ENCODE peak calls at places on chromosome 18, in eight cellular contexts. One of them, this sample, is unnamed.

GRCh38 chr18:79521806-79522205 is 126.1 kb downstream of the NFATC1 start:
- DNase-seq in spleen: no peak
- DNase-seq in endothelial cell: peak
- DNase-seq in AG04450: no peak
- DNase-seq in breast epithelium: peak
- DNase-seq in kidney epithelial cell: no peak
- DNase-seq in HFF-Myc: no peak
- DNase-seq in brain microvascular endothelial cell: no peak
- DNase-seq in this sample: no peak

GRCh38 chr18:75365837-75366236 is 61.7 kb downstream of the SMIM21 start:
- DNase-seq in spleen: no peak
- DNase-seq in endothelial cell: no peak
- DNase-seq in AG04450: no peak
- DNase-seq in breast epithelium: no peak
- DNase-seq in kidney epithelial cell: no peak
- DNase-seq in HFF-Myc: no peak
- DNase-seq in brain microvascular endothelial cell: no peak
- DNase-seq in this sample: no peak

GRCh38 chr18:79532690-79533058 is 136.9 kb downstream of the NFATC1 start:
- DNase-seq in spleen: no peak
- DNase-seq in endothelial cell: no peak
- DNase-seq in AG04450: no peak
- DNase-seq in breast epithelium: no peak
- DNase-seq in kidney epithelial cell: no peak
- DNase-seq in HFF-Myc: no peak
- DNase-seq in brain microvascular endothelial cell: no peak
- DNase-seq in this sample: no peak

GRCh38 chr18:79965119-79965902 is 868 bp downstream of the HSBP1L1 start:
- DNase-seq in spleen: peak
- DNase-seq in endothelial cell: no peak
- DNase-seq in AG04450: peak
- DNase-seq in breast epithelium: peak
- DNase-seq in kidney epithelial cell: no peak
- DNase-seq in HFF-Myc: peak
- DNase-seq in brain microvascular endothelial cell: peak
- DNase-seq in this sample: no peak

GRCh38 chr18:78721281-78721949 is 258.2 kb upstream of the SALL3 start:
- DNase-seq in spleen: peak
- DNase-seq in endothelial cell: no peak
- DNase-seq in AG04450: no peak
- DNase-seq in breast epithelium: no peak
- DNase-seq in kidney epithelial cell: no peak
- DNase-seq in HFF-Myc: no peak
- DNase-seq in brain microvascular endothelial cell: no peak
- DNase-seq in this sample: no peak

GRCh38 chr18:26456070-26456491 is 92.3 kb downstream of the KCTD1 start:
- DNase-seq in spleen: no peak
- DNase-seq in endothelial cell: no peak
- DNase-seq in AG04450: no peak
- DNase-seq in breast epithelium: no peak
- DNase-seq in kidney epithelial cell: no peak
- DNase-seq in HFF-Myc: no peak
- DNase-seq in brain microvascular endothelial cell: no peak
- DNase-seq in this sample: no peak

GRCh38 chr18:59478591-59478990 is 119.5 kb upstream of the LMAN1 start:
- DNase-seq in spleen: no peak
- DNase-seq in endothelial cell: no peak
- DNase-seq in AG04450: no peak
- DNase-seq in breast epithelium: no peak
- DNase-seq in kidney epithelial cell: no peak
- DNase-seq in HFF-Myc: peak
- DNase-seq in brain microvascular endothelial cell: no peak
- DNase-seq in this sample: no peak

GRCh38 chr18:57585421-57585820 is 1.1 kb downstream of the FECH start:
- DNase-seq in spleen: no peak
- DNase-seq in endothelial cell: no peak
- DNase-seq in AG04450: no peak
- DNase-seq in breast epithelium: no peak
- DNase-seq in kidney epithelial cell: no peak
- DNase-seq in HFF-Myc: no peak
- DNase-seq in brain microvascular endothelial cell: no peak
- DNase-seq in this sample: no peak

GRCh38 chr18:46754661-46755292 is 2.1 kb downstream of the ST8SIA5 start:
- DNase-seq in spleen: no peak
- DNase-seq in endothelial cell: no peak
- DNase-seq in AG04450: no peak
- DNase-seq in breast epithelium: no peak
- DNase-seq in kidney epithelial cell: no peak
- DNase-seq in HFF-Myc: no peak
- DNase-seq in brain microvascular endothelial cell: no peak
- DNase-seq in this sample: no peak

GRCh38 chr18:46236156-46236555 is 132.0 kb downstream of the HAUS1 start:
- DNase-seq in spleen: no peak
- DNase-seq in endothelial cell: no peak
- DNase-seq in AG04450: no peak
- DNase-seq in breast epithelium: no peak
- DNase-seq in kidney epithelial cell: no peak
- DNase-seq in HFF-Myc: no peak
- DNase-seq in brain microvascular endothelial cell: no peak
- DNase-seq in this sample: no peak

GRCh38 chr18:43805646-43806194 is 528.4 kb upstream of the SYT4 start:
- DNase-seq in spleen: no peak
- DNase-seq in endothelial cell: no peak
- DNase-seq in AG04450: no peak
- DNase-seq in breast epithelium: no peak
- DNase-seq in kidney epithelial cell: no peak
- DNase-seq in HFF-Myc: peak
- DNase-seq in brain microvascular endothelial cell: no peak
- DNase-seq in this sample: no peak

GRCh38 chr18:43277164-43277600 is at the start of gene SYT4:
- DNase-seq in spleen: peak
- DNase-seq in endothelial cell: peak
- DNase-seq in AG04450: no peak
- DNase-seq in breast epithelium: no peak
- DNase-seq in kidney epithelial cell: peak
- DNase-seq in HFF-Myc: no peak
- DNase-seq in brain microvascular endothelial cell: peak
- DNase-seq in this sample: no peak

GRCh38 chr18:11607897-11608296 is 1.5 kb upstream of the SLC35G4 start:
- DNase-seq in spleen: no peak
- DNase-seq in endothelial cell: no peak
- DNase-seq in AG04450: no peak
- DNase-seq in breast epithelium: no peak
- DNase-seq in kidney epithelial cell: peak
- DNase-seq in HFF-Myc: no peak
- DNase-seq in brain microvascular endothelial cell: no peak
- DNase-seq in this sample: no peak

GRCh38 chr18:2515408-2515807 is 55.9 kb downstream of the METTL4 start:
- DNase-seq in spleen: no peak
- DNase-seq in endothelial cell: no peak
- DNase-seq in AG04450: peak
- DNase-seq in breast epithelium: no peak
- DNase-seq in kidney epithelial cell: peak
- DNase-seq in HFF-Myc: peak
- DNase-seq in brain microvascular endothelial cell: peak
- DNase-seq in this sample: no peak

GRCh38 chr18:44771957-44772917 is 91.5 kb downstream of the SETBP1 start:
- DNase-seq in spleen: no peak
- DNase-seq in endothelial cell: no peak
- DNase-seq in AG04450: no peak
- DNase-seq in breast epithelium: no peak
- DNase-seq in kidney epithelial cell: no peak
- DNase-seq in HFF-Myc: no peak
- DNase-seq in brain microvascular endothelial cell: peak
- DNase-seq in this sample: no peak

GRCh38 chr18:30280861-30281470 is 761.6 kb downstream of the DSC3 start:
- DNase-seq in spleen: no peak
- DNase-seq in endothelial cell: peak
- DNase-seq in AG04450: peak
- DNase-seq in breast epithelium: no peak
- DNase-seq in kidney epithelial cell: peak
- DNase-seq in HFF-Myc: peak
- DNase-seq in brain microvascular endothelial cell: peak
- DNase-seq in this sample: no peak

GRCh38 chr18:73975266-73975665 is 172.4 kb downstream of the FBXO15 start:
- DNase-seq in spleen: no peak
- DNase-seq in endothelial cell: no peak
- DNase-seq in AG04450: no peak
- DNase-seq in breast epithelium: no peak
- DNase-seq in kidney epithelial cell: no peak
- DNase-seq in HFF-Myc: no peak
- DNase-seq in brain microvascular endothelial cell: peak
- DNase-seq in this sample: no peak

GRCh38 chr18:77119851-77120491 is 12.6 kb downstream of the MBP start:
- DNase-seq in spleen: no peak
- DNase-seq in endothelial cell: no peak
- DNase-seq in AG04450: no peak
- DNase-seq in breast epithelium: no peak
- DNase-seq in kidney epithelial cell: no peak
- DNase-seq in HFF-Myc: no peak
- DNase-seq in brain microvascular endothelial cell: no peak
- DNase-seq in this sample: no peak

GRCh38 chr18:44298566-44298965 is 382.1 kb upstream of the SETBP1 start:
- DNase-seq in spleen: no peak
- DNase-seq in endothelial cell: no peak
- DNase-seq in AG04450: no peak
- DNase-seq in breast epithelium: no peak
- DNase-seq in kidney epithelial cell: no peak
- DNase-seq in HFF-Myc: no peak
- DNase-seq in brain microvascular endothelial cell: no peak
- DNase-seq in this sample: no peak

GRCh38 chr18:14999085-14999975 is 251.4 kb downstream of the ANKRD30B start:
- DNase-seq in spleen: peak
- DNase-seq in endothelial cell: peak
- DNase-seq in AG04450: no peak
- DNase-seq in breast epithelium: no peak
- DNase-seq in kidney epithelial cell: no peak
- DNase-seq in HFF-Myc: no peak
- DNase-seq in brain microvascular endothelial cell: no peak
- DNase-seq in this sample: no peak

GRCh38 chr18:55189972-55190371 is 230.7 kb upstream of the CCDC68 start:
- DNase-seq in spleen: no peak
- DNase-seq in endothelial cell: no peak
- DNase-seq in AG04450: no peak
- DNase-seq in breast epithelium: no peak
- DNase-seq in kidney epithelial cell: no peak
- DNase-seq in HFF-Myc: no peak
- DNase-seq in brain microvascular endothelial cell: no peak
- DNase-seq in this sample: no peak

GRCh38 chr18:23487738-23488625 is 15.3 kb upstream of the RMC1 start:
- DNase-seq in spleen: peak
- DNase-seq in endothelial cell: no peak
- DNase-seq in AG04450: no peak
- DNase-seq in breast epithelium: no peak
- DNase-seq in kidney epithelial cell: no peak
- DNase-seq in HFF-Myc: no peak
- DNase-seq in brain microvascular endothelial cell: no peak
- DNase-seq in this sample: no peak

GRCh38 chr18:58887613-58887963 is 22.9 kb downstream of the ZNF532 start:
- DNase-seq in spleen: peak
- DNase-seq in endothelial cell: peak
- DNase-seq in AG04450: no peak
- DNase-seq in breast epithelium: peak
- DNase-seq in kidney epithelial cell: peak
- DNase-seq in HFF-Myc: no peak
- DNase-seq in brain microvascular endothelial cell: peak
- DNase-seq in this sample: no peak

GRCh38 chr18:59460060-59460395 is 101.0 kb upstream of the LMAN1 start:
- DNase-seq in spleen: no peak
- DNase-seq in endothelial cell: no peak
- DNase-seq in AG04450: peak
- DNase-seq in breast epithelium: no peak
- DNase-seq in kidney epithelial cell: no peak
- DNase-seq in HFF-Myc: no peak
- DNase-seq in brain microvascular endothelial cell: no peak
- DNase-seq in this sample: no peak

GRCh38 chr18:54278615-54279014 is 9.3 kb downstream of the POLI start:
- DNase-seq in spleen: no peak
- DNase-seq in endothelial cell: no peak
- DNase-seq in AG04450: no peak
- DNase-seq in breast epithelium: no peak
- DNase-seq in kidney epithelial cell: no peak
- DNase-seq in HFF-Myc: no peak
- DNase-seq in brain microvascular endothelial cell: no peak
- DNase-seq in this sample: no peak

DNA sequence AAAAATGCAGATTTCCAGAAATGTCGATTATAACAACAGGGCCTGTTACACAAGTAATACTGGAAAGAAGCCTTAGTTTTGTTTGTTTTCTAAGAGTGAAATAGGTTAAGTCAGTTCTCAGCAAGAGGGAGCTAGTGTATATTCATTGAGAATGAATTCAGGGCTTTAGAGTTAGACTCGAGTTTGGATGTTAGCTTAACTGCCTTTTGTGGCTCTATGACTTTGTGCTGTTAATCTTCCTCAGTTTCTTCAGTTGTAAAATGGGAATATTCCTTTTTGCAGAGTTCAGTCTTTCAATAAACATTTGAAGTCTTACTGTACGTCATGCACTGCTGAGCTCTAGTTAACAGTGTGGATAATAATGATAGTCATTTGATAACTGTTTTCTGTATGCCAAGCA is 989 bp downstream of the NDUFV2 start:
- DNase-seq in spleen: no peak
- DNase-seq in endothelial cell: no peak
- DNase-seq in AG04450: no peak
- DNase-seq in breast epithelium: no peak
- DNase-seq in kidney epithelial cell: no peak
- DNase-seq in HFF-Myc: no peak
- DNase-seq in brain microvascular endothelial cell: no peak
- DNase-seq in this sample: no peak
- TF ChIP-seq CTCF in spleen: peak
- TF ChIP-seq CTCF in endothelial cell: no peak
- TF ChIP-seq CTCF in AG04450: no peak
- TF ChIP-seq CTCF in breast epithelium: no peak
- TF ChIP-seq CTCF in kidney epithelial cell: peak
- TF ChIP-seq CTCF in HFF-Myc: no peak
- TF ChIP-seq CTCF in brain microvascular endothelial cell: no peak
- TF ChIP-seq CTCF in this sample: peak

GRCh38 chr18:47931707-47932103 is 1.2 kb upstream of the SMAD2 start:
- DNase-seq in spleen: peak
- DNase-seq in endothelial cell: peak
- DNase-seq in AG04450: no peak
- DNase-seq in breast epithelium: peak
- DNase-seq in kidney epithelial cell: no peak
- DNase-seq in HFF-Myc: no peak
- DNase-seq in brain microvascular endothelial cell: no peak
- DNase-seq in this sample: no peak
- TF ChIP-seq CTCF in spleen: no peak
- TF ChIP-seq CTCF in endothelial cell: no peak
- TF ChIP-seq CTCF in AG04450: peak
- TF ChIP-seq CTCF in breast epithelium: no peak
- TF ChIP-seq CTCF in kidney epithelial cell: no peak
- TF ChIP-seq CTCF in HFF-Myc: no peak
- TF ChIP-seq CTCF in brain microvascular endothelial cell: peak
- TF ChIP-seq CTCF in this sample: peak

GRCh38 chr18:32461704-32462272 is 8.9 kb downstream of the GAREM1 start:
- DNase-seq in spleen: no peak
- DNase-seq in endothelial cell: no peak
- DNase-seq in AG04450: no peak
- DNase-seq in breast epithelium: no peak
- DNase-seq in kidney epithelial cell: no peak
- DNase-seq in HFF-Myc: no peak
- DNase-seq in brain microvascular endothelial cell: no peak
- DNase-seq in this sample: no peak
- TF ChIP-seq CTCF in spleen: no peak
- TF ChIP-seq CTCF in endothelial cell: peak
- TF ChIP-seq CTCF in AG04450: no peak
- TF ChIP-seq CTCF in breast epithelium: no peak
- TF ChIP-seq CTCF in kidney epithelial cell: no peak
- TF ChIP-seq CTCF in HFF-Myc: no peak
- TF ChIP-seq CTCF in brain microvascular endothelial cell: no peak
- TF ChIP-seq CTCF in this sample: no peak

GRCh38 chr18:62455222-62455621 is 67.6 kb upstream of the ZCCHC2 start:
- DNase-seq in spleen: no peak
- DNase-seq in endothelial cell: no peak
- DNase-seq in AG04450: no peak
- DNase-seq in breast epithelium: no peak
- DNase-seq in kidney epithelial cell: no peak
- DNase-seq in HFF-Myc: no peak
- DNase-seq in brain microvascular endothelial cell: no peak
- DNase-seq in this sample: no peak
- TF ChIP-seq CTCF in spleen: no peak
- TF ChIP-seq CTCF in endothelial cell: no peak
- TF ChIP-seq CTCF in AG04450: no peak
- TF ChIP-seq CTCF in breast epithelium: no peak
- TF ChIP-seq CTCF in kidney epithelial cell: no peak
- TF ChIP-seq CTCF in HFF-Myc: no peak
- TF ChIP-seq CTCF in brain microvascular endothelial cell: no peak
- TF ChIP-seq CTCF in this sample: no peak

This sample was measured in D721Med.